ENCODE peak calls at places on chromosomes 2 and 18, in seven cellular contexts. S is IMR-90; M is epithelial cell of esophagus; V is lung; K is CD8-positive, alpha-beta T cell; W is fibroblast of pulmonary artery; P is heart right ventricle. J is an unnamed sample.

GRCh38 chr18:40695526-40695925 is 1259.5 kb upstream of the PIK3C3 start:
- DNase-seq in P (no peak), W (no peak), V (no peak), K (no peak), M (no peak), S (no peak), J (no peak)

GRCh38 chr2:437772-438393 is 150.0 kb upstream of the ALKAL2 start:
- DNase-seq in P (no peak), K (peak), V (no peak), W (no peak), S (no peak), M (no peak), J (no peak)

GRCh38 chr2:236862526-236862925 is 223.2 kb upstream of the COPS8 start:
- DNase-seq in P (no peak), K (no peak), W (no peak), V (peak), M (no peak), S (no peak), J (no peak)

GRCh38 chr2:30771200-30771599 is 36.0 kb downstream of the CAPN13 start:
- DNase-seq in W (no peak), M (no peak), S (no peak), V (peak), K (no peak), P (no peak), J (no peak)

GRCh38 chr2:231545105-231545902 is 15.1 kb upstream of the NMUR1 start:
- DNase-seq in S (peak), P (peak), K (peak), V (peak), W (peak), M (no peak), J (peak)

GRCh38 chr2:95034221-95034620 is 8.7 kb downstream of the MAL start:
- DNase-seq in M (peak), W (no peak), K (no peak), P (no peak), V (no peak), S (no peak), J (no peak)

GRCh38 chr18:29531746-29532145 is 1354.8 kb upstream of the CDH2 start:
- DNase-seq in K (no peak), M (no peak), S (no peak), P (no peak), W (no peak), V (no peak), J (no peak)

GRCh38 chr18:24009246-24009645 is 5.3 kb upstream of the TTC39C start:
- DNase-seq in M (no peak), P (no peak), W (no peak), S (no peak), V (no peak), K (no peak), J (no peak)

GRCh38 chr2:145775591-145775990 is 1255.7 kb upstream of the ZEB2 start:
- DNase-seq in V (no peak), P (no peak), M (no peak), W (no peak), K (no peak), S (no peak), J (no peak)
- H3K4me3 ChIP-seq in V (no peak), P (no peak), M (no peak), W (no peak), K (no peak), S (no peak), J (no peak)

GRCh38 chr2:27118525-27119329 is at the start of gene CGREF1:
- DNase-seq in K (no peak), M (peak), P (no peak), V (no peak), S (no peak), W (no peak), J (peak)
- TF ChIP-seq CTCF in K (no peak), M (no peak), P (no peak), V (no peak), S (no peak), W (no peak), J (no peak)

GRCh38 chr2:240564191-240564570 is 4.0 kb downstream of the DUSP28 start:
- DNase-seq in K (no peak), P (no peak), W (no peak), V (no peak), M (no peak), S (no peak), J (no peak)

GRCh38 chr2:240566203-240567136 is 1.8 kb upstream of the RNPEPL1 start:
- DNase-seq in P (peak), S (peak), M (peak), K (peak), V (peak), W (peak), J (peak)

GRCh38 chr2:240567137-240567871 is 980 bp upstream of the RNPEPL1 start:
- DNase-seq in K (peak), S (no peak), W (no peak), P (peak), V (no peak), M (peak), J (peak)

GRCh38 chr2:240564571-240565266 is 3.6 kb upstream of the RNPEPL1 start:
- DNase-seq in V (peak), M (no peak), S (peak), P (no peak), W (peak), K (peak), J (peak)

DNA sequence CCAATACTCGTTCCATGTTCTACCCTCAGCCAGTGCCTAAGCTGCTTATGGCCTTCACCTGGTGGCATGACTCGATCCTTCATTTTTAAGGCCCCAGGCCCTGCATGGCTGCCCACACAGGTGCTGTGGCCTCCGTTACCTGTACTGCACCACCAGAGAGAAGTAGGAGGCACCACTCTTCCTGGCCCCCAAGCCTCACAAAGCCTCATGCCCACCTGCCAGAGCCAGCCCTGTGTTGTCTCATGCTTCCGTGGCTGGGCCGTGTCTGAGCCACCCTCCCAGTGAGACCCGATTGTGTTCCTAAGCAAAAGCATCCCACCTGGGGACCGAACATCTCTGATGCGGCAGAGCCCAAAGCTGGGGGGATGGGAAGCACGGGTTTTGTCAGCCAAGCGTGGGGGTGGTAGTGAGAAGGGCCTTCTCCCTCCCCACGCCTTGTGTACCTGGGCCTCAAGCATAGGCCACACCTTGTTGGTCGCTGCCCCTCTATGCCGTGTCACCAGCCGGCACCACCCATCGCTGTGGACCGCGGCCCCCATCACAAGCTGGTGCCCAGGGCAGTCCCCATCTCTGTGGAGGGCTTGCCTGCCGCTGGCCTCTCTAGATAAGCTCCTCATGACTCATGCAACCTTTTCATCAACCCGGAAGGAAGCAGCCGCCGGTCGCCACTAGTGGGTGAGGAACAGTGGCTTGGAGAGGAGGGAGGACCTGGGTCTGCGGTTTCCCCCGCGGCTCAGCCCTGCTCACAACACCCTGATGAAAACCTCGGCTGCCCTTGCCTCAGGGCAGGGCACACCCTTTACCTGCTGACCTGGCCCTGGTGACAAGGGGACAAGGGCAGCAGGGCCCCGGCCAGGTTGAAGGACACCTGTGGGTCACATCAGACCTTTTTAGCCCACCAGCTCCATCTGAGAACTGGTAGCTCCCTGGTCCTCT is 2.7 kb upstream of the RNPEPL1 start:
- DNase-seq in M (peak), V (peak), P (peak), S (peak), W (peak), K (peak), J (peak)
- H3K4me3 ChIP-seq in M (peak), V (no peak), P (peak), S (no peak), W (peak), K (peak), J (no peak)

GRCh38 chr18:59712311-59712710 is 15.1 kb upstream of the CCBE1 start:
- DNase-seq in W (no peak), V (no peak), P (no peak), S (no peak), K (no peak), M (no peak), J (no peak)

GRCh38 chr18:59715445-59715844 is 18.2 kb upstream of the CCBE1 start:
- DNase-seq in K (no peak), M (peak), S (peak), W (peak), V (no peak), P (no peak), J (peak)

GRCh38 chr18:59718108-59719057 is 21.2 kb upstream of the CCBE1 start:
- DNase-seq in M (peak), W (peak), V (no peak), S (peak), K (no peak), P (no peak), J (peak)

GRCh38 chr18:59717291-59717690 is 20.1 kb upstream of the CCBE1 start:
- DNase-seq in M (no peak), K (no peak), S (no peak), W (no peak), V (no peak), P (no peak), J (no peak)

DNA sequence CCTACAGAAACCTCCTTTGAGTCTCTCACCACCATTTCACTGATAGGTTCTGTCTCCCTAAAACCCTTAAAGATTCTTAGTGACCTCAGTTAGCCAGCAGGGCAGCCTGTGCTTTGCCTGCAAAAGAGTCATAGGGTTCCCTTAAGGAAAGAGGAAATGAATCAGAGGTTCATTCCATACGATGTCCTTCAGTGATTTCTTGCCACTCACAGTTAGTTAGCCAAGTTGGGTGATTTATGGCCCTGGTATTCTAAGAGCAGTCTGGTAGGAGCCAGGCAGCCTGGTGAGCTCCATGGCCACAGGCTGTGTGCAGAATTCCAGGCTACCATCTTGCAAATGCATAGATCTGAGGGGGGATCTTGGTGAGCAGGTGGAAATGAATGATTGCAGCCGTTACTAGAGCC is 18.7 kb upstream of the CCBE1 start:
- DNase-seq in M (peak), S (peak), P (no peak), W (peak), K (no peak), V (no peak), J (peak)
- TF ChIP-seq CTCF in M (peak), S (peak), P (no peak), W (peak), K (no peak), V (no peak), J (peak)

DNA sequence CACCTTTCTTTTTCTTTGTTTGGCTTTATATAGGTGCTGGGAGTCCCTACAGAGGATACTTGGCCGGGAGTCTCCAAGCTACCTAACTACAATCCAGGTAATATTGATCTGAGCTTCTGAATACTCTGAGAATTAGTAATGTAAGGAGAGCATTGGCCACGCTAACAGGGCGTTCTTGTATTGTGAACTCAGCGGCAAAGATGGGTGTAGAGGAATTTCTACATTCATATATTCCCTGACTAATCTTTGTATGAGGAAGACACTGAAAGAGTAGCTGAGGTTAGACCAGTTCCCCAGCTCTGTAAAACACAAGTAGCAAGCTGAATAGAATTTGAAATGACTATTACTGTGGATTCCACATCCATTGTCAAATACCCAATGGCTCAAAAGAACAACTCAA is 48.5 kb downstream of the CDK15 start:
- DNase-seq in V (no peak), P (no peak), W (no peak), M (peak), S (peak), K (no peak), J (no peak)
- H3K4me3 ChIP-seq in V (no peak), P (no peak), W (no peak), M (no peak), S (peak), K (no peak), J (no peak)

GRCh38 chr18:26655614-26656400 is 107.5 kb upstream of the KCTD1 start:
- DNase-seq in V (peak), M (peak), K (no peak), W (peak), S (peak), P (peak), J (peak)

GRCh38 chr18:26655010-26655613 is 106.8 kb upstream of the KCTD1 start:
- DNase-seq in W (peak), S (no peak), K (no peak), P (no peak), M (no peak), V (no peak), J (peak)

GRCh38 chr18:26657618-26658581 is 109.5 kb upstream of the KCTD1 start:
- DNase-seq in M (no peak), W (no peak), K (no peak), S (no peak), V (no peak), P (no peak), J (no peak)

GRCh38 chr18:26656401-26656943 is 108.1 kb upstream of the KCTD1 start:
- DNase-seq in P (peak), V (no peak), S (no peak), K (no peak), W (no peak), M (no peak), J (no peak)

GRCh38 chr18:26656944-26657536 is 108.7 kb upstream of the KCTD1 start:
- DNase-seq in P (peak), S (peak), M (peak), W (peak), K (no peak), V (peak), J (peak)
- TF ChIP-seq CTCF in P (peak), S (peak), M (peak), W (peak), K (no peak), V (no peak), J (peak)

GRCh38 chr2:104855174-104856085 is 1.5 kb downstream of the POU3F3 start:
- DNase-seq in M (no peak), S (no peak), K (no peak), P (no peak), W (no peak), V (peak), J (no peak)

GRCh38 chr2:104856973-104857261 is 3.0 kb downstream of the POU3F3 start:
- DNase-seq in M (no peak), K (no peak), P (no peak), W (no peak), S (no peak), V (peak), J (peak)

GRCh38 chr2:104854507-104855173 is 725 bp downstream of the POU3F3 start:
- DNase-seq in M (no peak), V (peak), S (no peak), P (no peak), K (no peak), W (no peak), J (no peak)

GRCh38 chr2:104857262-104858221 is 3.6 kb downstream of the POU3F3 start:
- DNase-seq in M (no peak), K (no peak), V (peak), S (no peak), W (no peak), P (no peak), J (no peak)

GRCh38 chr2:104856086-104856972 is 2.4 kb downstream of the POU3F3 start:
- DNase-seq in V (peak), P (no peak), S (no peak), K (no peak), W (no peak), M (peak), J (no peak)
- H3K4me3 ChIP-seq in V (no peak), P (peak), S (no peak), K (no peak), W (no peak), M (no peak), J (no peak)

GRCh38 chr2:68018727-68019126 is 44.1 kb downstream of the C1D start:
- DNase-seq in M (no peak), W (no peak), S (peak), V (no peak), K (no peak), P (no peak), J (no peak)
- TF ChIP-seq CTCF in M (no peak), W (no peak), S (no peak), V (no peak), K (no peak), P (no peak), J (no peak)

DNA sequence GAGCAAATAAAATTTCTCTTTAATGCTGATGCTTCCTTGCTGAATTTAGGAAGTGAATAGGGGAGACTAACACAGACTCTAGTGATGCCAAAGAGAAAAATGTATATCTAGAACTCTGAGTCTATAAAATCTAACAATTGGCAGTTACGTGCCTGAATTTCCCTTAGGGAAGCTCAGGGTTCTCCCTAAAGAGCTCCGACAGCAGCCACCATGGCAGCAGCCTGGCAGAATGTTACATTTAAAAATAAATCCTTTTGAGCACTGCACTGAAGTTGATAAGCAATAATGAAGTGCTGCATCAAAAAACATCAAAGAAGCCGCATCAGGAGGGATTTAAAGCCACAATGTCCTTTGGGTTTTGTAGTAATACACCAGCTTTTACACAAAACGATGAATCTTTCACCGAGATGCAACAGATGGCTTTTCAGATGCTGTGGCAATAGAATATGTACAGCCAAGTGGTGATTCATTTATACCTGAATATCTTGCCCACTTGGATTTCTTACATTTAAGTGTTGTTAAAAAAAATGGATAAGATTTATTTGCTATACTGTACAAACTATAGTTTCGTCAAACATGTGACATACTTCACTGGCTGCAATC is 291.1 kb upstream of the SESTD1 start:
- DNase-seq in K (no peak), P (no peak), M (no peak), S (no peak), W (no peak), V (no peak), J (no peak)
- H3K4me3 ChIP-seq in K (no peak), P (no peak), M (no peak), S (no peak), W (no peak), V (no peak), J (no peak)

DNA sequence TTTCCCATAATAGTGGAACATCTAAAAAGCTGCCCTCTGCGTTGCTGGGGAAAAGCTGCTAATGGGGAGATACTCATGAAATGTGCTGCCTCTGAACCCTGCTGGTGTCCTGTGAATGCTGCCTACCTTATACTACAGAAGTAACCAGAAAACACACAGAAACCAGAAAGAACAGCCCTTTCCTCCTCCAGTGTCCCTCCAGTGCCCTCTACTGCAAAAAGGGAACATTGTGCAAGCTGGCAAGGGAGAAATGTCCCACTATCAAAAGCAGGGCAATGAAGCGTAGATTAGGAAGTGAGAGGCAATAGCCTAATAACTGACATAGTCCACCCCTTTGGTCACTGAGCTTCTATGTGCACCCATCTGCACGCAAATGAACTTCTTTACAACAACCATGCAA is 162.7 kb upstream of the ETAA1 start:
- DNase-seq in W (peak), M (peak), S (peak), K (no peak), V (no peak), P (no peak), J (peak)
- TF ChIP-seq CTCF in W (peak), M (peak), S (peak), K (no peak), V (no peak), P (peak), J (peak)

J was measured in cardiac fibroblast.